ENCODE peak calls at places on chromosomes 12 and 14, in eight cellular contexts. R is HCT116, X is GM12878, J is A549, V is GM23338, O is SK-N-SH, B is HL-60, I is HepG2. Y is an unnamed sample.

GRCh38 chr14:30558675-30559555 is at the start of gene G2E3:
- DNase-seq in R (peak; percentile 69), X (peak; percentile 48), J (peak; percentile 78), V (peak; percentile 94), O (peak; percentile 93), B (peak; percentile 69), I (peak; percentile 97), Y (peak; percentile 91)

GRCh38 chr12:88208661-88209060 is 66.6 kb downstream of the TMTC3 start:
- DNase-seq in R (no peak), X (no peak), J (no peak), V (no peak), O (no peak), B (no peak), I (no peak), Y (no peak)

GRCh38 chr14:100028990-100029677 is 36.1 kb upstream of the EVL start:
- DNase-seq in R (no peak), X (no peak), J (peak; percentile 35), V (peak; percentile 38), O (no peak), B (no peak), I (no peak), Y (no peak)

GRCh38 chr14:94540031-94540794 is 21.0 kb upstream of the SERPINA4 start:
- DNase-seq in R (no peak), X (no peak), J (no peak), V (no peak), O (no peak), B (no peak), I (peak; percentile 69), Y (no peak)

GRCh38 chr12:129727100-129727499 is 176.7 kb downstream of the TMEM132D start:
- DNase-seq in R (no peak), X (no peak), J (no peak), V (no peak), O (no peak), B (no peak), I (no peak), Y (no peak)

GRCh38 chr12:51160814-51161459 is 12.0 kb downstream of the TFCP2 start:
- DNase-seq in R (no peak), X (no peak), J (no peak), V (no peak), O (no peak), B (no peak), I (peak; percentile 77), Y (peak; percentile 29)

GRCh38 chr14:63759454-63759853 is 31.6 kb upstream of the SGPP1 start:
- DNase-seq in R (no peak), X (peak; percentile 38), J (no peak), V (no peak), O (no peak), B (no peak), I (no peak), Y (no peak)

GRCh38 chr12:6608592-6609311 is 1.6 kb upstream of the CHD4 start:
- DNase-seq in R (no peak), X (no peak), J (peak; percentile 36), V (peak; percentile 47), O (no peak), B (no peak), I (peak; percentile 68), Y (no peak)

GRCh38 chr12:96218989-96219678 is 25.0 kb downstream of the ELK3 start:
- DNase-seq in R (no peak), X (no peak), J (peak; percentile 28), V (no peak), O (no peak), B (no peak), I (peak; percentile 69), Y (no peak)

GRCh38 chr12:41014643-41015020 is 173.5 kb upstream of the PDZRN4 start:
- DNase-seq in R (no peak), X (no peak), J (peak; percentile 3), V (no peak), O (no peak), B (no peak), I (no peak), Y (no peak)

GRCh38 chr14:104845033-104845666 is 19.9 kb upstream of the CEP170B start:
- DNase-seq in R (no peak), X (no peak), J (no peak), V (no peak), O (no peak), B (no peak), I (no peak), Y (no peak)

GRCh38 chr12:124774054-124774461 is 89.6 kb downstream of the SCARB1 start:
- DNase-seq in R (no peak), X (no peak), J (no peak), V (no peak), O (no peak), B (peak; percentile 60), I (no peak), Y (no peak)

GRCh38 chr14:92460916-92461579 is 52.5 kb upstream of the RIN3 start:
- DNase-seq in R (no peak), X (peak; percentile 61), J (no peak), V (peak; percentile 39), O (no peak), B (no peak), I (no peak), Y (no peak)

GRCh38 chr12:46224401-46224800 is 44.4 kb downstream of the SLC38A1 start:
- DNase-seq in R (no peak), X (no peak), J (no peak), V (no peak), O (no peak), B (no peak), I (no peak), Y (no peak)

GRCh38 chr14:81805785-81806184 is 272.1 kb upstream of the SEL1L start:
- DNase-seq in R (no peak), X (no peak), J (no peak), V (no peak), O (no peak), B (no peak), I (no peak), Y (no peak)

GRCh38 chr12:83473408-83474095 is 786.8 kb downstream of the TMTC2 start:
- DNase-seq in R (no peak), X (peak; percentile 26), J (no peak), V (no peak), O (no peak), B (no peak), I (no peak), Y (no peak)

GRCh38 chr12:51392556-51393237 is 1.5 kb upstream of the GALNT6 start:
- DNase-seq in R (no peak), X (no peak), J (no peak), V (peak; percentile 87), O (no peak), B (no peak), I (no peak), Y (no peak)

GRCh38 chr12:48826209-48826855 is 8.0 kb downstream of the CACNB3 start:
- DNase-seq in R (no peak), X (no peak), J (no peak), V (no peak), O (no peak), B (no peak), I (no peak), Y (no peak)

GRCh38 chr14:33709711-33710110 is 241.2 kb downstream of the EGLN3 start:
- DNase-seq in R (no peak), X (no peak), J (no peak), V (no peak), O (no peak), B (no peak), I (no peak), Y (no peak)

GRCh38 chr14:104451474-104451873 is 128.1 kb upstream of the C14orf180 start:
- DNase-seq in R (no peak), X (no peak), J (no peak), V (no peak), O (no peak), B (no peak), I (no peak), Y (no peak)

GRCh38 chr12:93796719-93797118 is 119.5 kb downstream of the CRADD start:
- DNase-seq in R (no peak), X (no peak), J (no peak), V (no peak), O (no peak), B (no peak), I (no peak), Y (no peak)

GRCh38 chr14:55366271-55366670 is 45.4 kb downstream of the ATG14 start:
- DNase-seq in R (no peak), X (no peak), J (no peak), V (no peak), O (no peak), B (no peak), I (no peak), Y (no peak)

GRCh38 chr14:52313903-52314481 is at the start of gene PTGER2:
- DNase-seq in R (peak; percentile 57), X (no peak), J (peak; percentile 40), V (peak; percentile 70), O (peak; percentile 85), B (peak; percentile 87), I (no peak), Y (peak; percentile 71)

GRCh38 chr14:68884031-68885030 is 91.5 kb upstream of the ZFP36L1 start:
- DNase-seq in R (peak; percentile 15), X (no peak), J (peak; percentile 79), V (no peak), O (no peak), B (no peak), I (peak; percentile 44), Y (no peak)
- TF ChIP-seq REST in R (no peak), X (no peak), J (no peak), V (no peak), O (no peak), B (no peak), I (no peak), Y (no peak)

GRCh38 chr14:89331398-89331797 is 85.6 kb downstream of the FOXN3 start:
- DNase-seq in R (no peak), X (peak; percentile 91), J (no peak), V (no peak), O (no peak), B (no peak), I (no peak), Y (no peak)
- TF ChIP-seq REST in R (no peak), X (no peak), J (no peak), V (no peak), O (no peak), B (no peak), I (no peak), Y (no peak)

GRCh38 chr12:103093499-103094106 is 136.1 kb downstream of the ASCL1 start:
- DNase-seq in R (no peak), X (no peak), J (no peak), V (peak; percentile 7), O (no peak), B (no peak), I (no peak), Y (no peak)
- TF ChIP-seq REST in R (no peak), X (no peak), J (no peak), V (no peak), O (no peak), B (no peak), I (no peak), Y (no peak)

DNA sequence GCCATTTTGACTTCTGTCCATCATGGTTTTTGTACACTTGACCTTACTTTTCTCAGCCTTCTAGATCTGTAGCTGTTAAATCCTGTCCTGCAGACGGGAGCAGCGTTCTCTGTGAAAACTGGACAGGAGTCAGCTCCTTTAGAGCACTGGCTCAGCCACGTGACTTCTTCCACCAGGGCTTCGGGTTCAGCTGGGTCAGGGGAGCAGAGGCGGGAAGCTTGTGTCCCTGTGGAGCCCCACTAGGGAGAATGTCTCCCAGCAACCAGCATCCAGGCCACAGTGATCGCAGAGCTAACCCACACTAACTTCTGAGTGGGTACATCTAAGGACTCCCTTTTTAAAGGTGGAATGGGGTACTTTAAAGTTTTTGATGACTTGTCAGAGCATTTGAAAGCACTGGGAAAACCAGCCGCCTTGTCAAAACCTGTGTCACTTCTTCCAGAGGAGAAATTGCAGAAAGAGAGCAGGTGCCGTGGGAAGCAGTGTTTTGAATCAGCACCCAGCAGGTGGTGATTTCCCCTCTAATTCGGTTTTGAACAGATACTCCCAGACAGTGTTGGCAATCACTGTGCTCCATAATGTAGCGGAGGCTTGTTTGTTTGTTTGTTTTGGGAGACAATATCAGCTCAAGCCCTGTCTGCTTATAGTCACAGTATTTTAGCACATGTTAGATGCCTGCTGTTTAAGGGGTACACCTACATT is 17.9 kb downstream of the DERA start:
- DNase-seq in R (no peak), X (peak; percentile 34), J (no peak), V (peak; percentile 45), O (no peak), B (no peak), I (no peak), Y (no peak)
- TF ChIP-seq REST in R (no peak), X (no peak), J (no peak), V (no peak), O (no peak), B (no peak), I (no peak), Y (no peak)